ENCODE peak calls at places on chromosome 9, in seven cellular contexts. V is GM13976, W is psoas muscle, H is left ventricle myocardium inferior, Z is cardiac muscle cell, I is dorsolateral prefrontal cortex, B is HFFc6. X is an unnamed sample.

GRCh38 chr9:91571036-91571435 is 147.4 kb upstream of the NFIL3 start:
- DNase-seq in V (no peak), W (no peak), H (no peak), Z (peak), I (no peak), B (no peak), X (no peak)

GRCh38 chr9:110069326-110070248 is 138.4 kb downstream of the C9orf152 start:
- DNase-seq in V (no peak), W (peak), H (no peak), Z (peak), I (no peak), B (peak), X (no peak)

GRCh38 chr9:131539223-131539923 is 6.0 kb upstream of the PRRT1B start:
- DNase-seq in V (no peak), W (no peak), H (no peak), Z (no peak), I (no peak), B (no peak), X (no peak)

GRCh38 chr9:115943591-115944165 is 209.9 kb upstream of the PAPPA start:
- DNase-seq in V (no peak), W (no peak), H (no peak), Z (no peak), I (no peak), B (no peak), X (no peak)

GRCh38 chr9:76545191-76545590 is 86.2 kb downstream of the GCNT1 start:
- DNase-seq in V (no peak), W (no peak), H (no peak), Z (no peak), I (no peak), B (no peak), X (no peak)

GRCh38 chr9:2494571-2494970 is 127.0 kb upstream of the VLDLR start:
- DNase-seq in V (no peak), W (no peak), H (no peak), Z (peak), I (no peak), B (peak), X (no peak)

GRCh38 chr9:16794871-16795639 is 75.4 kb downstream of the BNC2 start:
- DNase-seq in V (no peak), W (peak), H (peak), Z (peak), I (no peak), B (peak), X (no peak)

GRCh38 chr9:129570450-129571297 is 50.2 kb downstream of the C9orf50 start:
- DNase-seq in V (no peak), W (peak), H (peak), Z (peak), I (no peak), B (peak), X (no peak)

GRCh38 chr9:37371565-37372464 is 50.7 kb upstream of the GRHPR start:
- DNase-seq in V (no peak), W (no peak), H (no peak), Z (peak), I (no peak), B (no peak), X (no peak)

GRCh38 chr9:72527801-72528195 is 6.4 kb downstream of the TMC1 start:
- DNase-seq in V (no peak), W (no peak), H (no peak), Z (no peak), I (no peak), B (no peak), X (no peak)
- TF ChIP-seq CTCF in V (no peak), W (no peak), H (no peak), Z (no peak), I (peak), B (no peak), X (no peak)

GRCh38 chr9:407255-407654 is 192.6 kb downstream of the DOCK8 start:
- DNase-seq in V (no peak), W (no peak), H (no peak), Z (peak), I (no peak), B (no peak), X (no peak)
- TF ChIP-seq CTCF in V (no peak), W (peak), H (peak), Z (peak), I (peak), B (no peak), X (no peak)

GRCh38 chr9:122215663-122216062 is 13.1 kb downstream of the LHX6 start:
- DNase-seq in V (peak), W (no peak), H (no peak), Z (no peak), I (no peak), B (no peak), X (no peak)

GRCh38 chr9:122214507-122214906 is 14.2 kb downstream of the LHX6 start:
- DNase-seq in V (no peak), W (no peak), H (no peak), Z (no peak), I (no peak), B (no peak), X (no peak)

GRCh38 chr9:122213102-122213588 is 15.6 kb downstream of the LHX6 start:
- DNase-seq in V (no peak), W (no peak), H (no peak), Z (no peak), I (no peak), B (no peak), X (no peak)

GRCh38 chr9:122212473-122213004 is 16.2 kb downstream of the LHX6 start:
- DNase-seq in V (no peak), W (no peak), H (no peak), Z (no peak), I (no peak), B (no peak), X (no peak)

GRCh38 chr9:122213589-122214413 is 15.0 kb downstream of the LHX6 start:
- DNase-seq in V (peak), W (peak), H (no peak), Z (no peak), I (no peak), B (no peak), X (peak)
- TF ChIP-seq CTCF in V (no peak), W (no peak), H (no peak), Z (no peak), I (no peak), B (peak), X (peak)

DNA sequence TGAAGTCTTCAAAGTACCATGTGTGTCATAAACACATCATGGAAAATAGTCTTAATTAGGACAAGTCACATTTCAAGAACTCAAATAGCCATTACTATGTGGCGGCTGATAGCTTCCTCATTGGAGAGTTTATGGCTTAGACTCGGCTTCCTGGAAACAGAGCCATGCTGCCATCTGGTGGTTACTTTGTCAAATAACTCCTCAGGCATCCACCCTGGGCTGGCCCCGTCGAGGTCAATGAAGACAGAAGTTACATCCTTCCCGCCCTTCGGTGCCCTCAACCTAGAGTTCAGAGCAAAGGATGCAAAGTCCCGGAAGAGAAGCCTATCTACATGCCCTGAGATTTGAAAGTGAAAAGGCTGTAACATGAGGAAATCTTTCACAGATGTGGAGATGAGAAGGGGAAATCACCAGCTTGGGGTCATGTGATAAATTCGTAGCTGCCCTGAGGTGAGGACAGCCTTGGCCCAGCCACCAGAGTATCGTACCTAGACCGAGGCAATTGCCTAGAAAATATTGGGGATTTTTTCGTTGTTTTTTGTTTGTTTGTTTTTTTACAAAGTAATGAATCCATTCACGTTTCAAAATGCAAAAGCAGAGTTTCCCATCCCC is 45.5 kb upstream of the ZNF169 start:
- DNase-seq in V (peak), W (peak), H (peak), Z (peak), I (peak), B (peak), X (peak)
- TF ChIP-seq CTCF in V (peak), W (peak), H (peak), Z (peak), I (peak), B (peak), X (peak)

GRCh38 chr9:13088734-13089427 is 190.6 kb downstream of the MPDZ start:
- DNase-seq in V (peak), W (no peak), H (no peak), Z (peak), I (no peak), B (peak), X (no peak)
- TF ChIP-seq CTCF in V (peak), W (peak), H (peak), Z (peak), I (peak), B (peak), X (peak)

GRCh38 chr9:136925414-136926153 is 19.0 kb downstream of the FBXW5 start:
- DNase-seq in V (no peak), W (no peak), H (peak), Z (no peak), I (no peak), B (no peak), X (no peak)
- TF ChIP-seq CTCF in V (peak), W (no peak), H (peak), Z (no peak), I (no peak), B (peak), X (no peak)

DNA sequence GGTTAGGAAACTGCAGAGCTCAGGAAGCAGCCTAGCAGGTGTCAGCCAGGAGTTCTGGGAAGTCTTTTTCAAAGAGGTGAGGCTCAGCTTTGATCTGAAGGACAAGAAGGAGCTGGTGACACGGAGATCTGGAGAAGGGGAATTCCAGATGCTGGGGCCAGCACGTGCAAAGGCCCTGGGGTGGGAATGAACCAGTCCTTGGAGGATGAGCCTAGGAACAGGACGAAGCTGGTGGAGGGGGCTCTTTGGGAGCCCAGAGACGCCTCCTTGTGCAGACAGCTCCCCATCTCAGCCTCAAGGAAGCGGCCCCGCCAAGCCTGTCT is 15.2 kb upstream of the RNU6ATAC start:
- DNase-seq in V (no peak), W (no peak), H (no peak), Z (no peak), I (no peak), B (no peak), X (no peak)
- TF ChIP-seq CTCF in V (no peak), W (no peak), H (no peak), Z (no peak), I (no peak), B (no peak), X (no peak)

X was measured in progenitor cell of endocrine pancreas.